ENCODE peak calls at places on chromosomes 12 and 14, in eight cellular contexts. L is epithelial cell of prostate; U is GM20000; W is nephron progenitor cell; O is AG04450; Y is tibial artery; G is central memory CD8-positive, alpha-beta T cell; J is tibial nerve. R is an unnamed sample.

GRCh38 chr14:70934084-70934483 is 26.8 kb downstream of the PCNX1 start:
- DNase-seq in L (no peak), U (no peak), W (no peak), O (no peak), Y (no peak), G (no peak), J (no peak), R (no peak)

GRCh38 chr12:96811083-96811482 is 96.0 kb upstream of the NEDD1 start:
- DNase-seq in L (peak; percentile 95), U (no peak), W (no peak), O (peak; percentile 51), Y (no peak), G (no peak), J (no peak), R (no peak)

GRCh38 chr12:98743362-98743953 is 98.4 kb downstream of the APAF1 start:
- DNase-seq in L (no peak), U (peak; percentile 58), W (peak; percentile 56), O (no peak), Y (no peak), G (no peak), J (no peak), R (no peak)

GRCh38 chr14:56351861-56352260 is 227.7 kb upstream of the TMEM260 start:
- DNase-seq in L (peak; percentile 24), U (no peak), W (no peak), O (peak; percentile 61), Y (no peak), G (no peak), J (no peak), R (peak; percentile 23)

GRCh38 chr12:83016226-83016835 is 329.6 kb downstream of the TMTC2 start:
- DNase-seq in L (peak; percentile 59), U (no peak), W (no peak), O (peak; percentile 57), Y (no peak), G (no peak), J (no peak), R (peak; percentile 60)

GRCh38 chr12:62278022-62278421 is 17.8 kb downstream of the USP15 start:
- DNase-seq in L (no peak), U (no peak), W (no peak), O (no peak), Y (no peak), G (no peak), J (no peak), R (no peak)

GRCh38 chr14:55077691-55078151 is 26.3 kb downstream of the MAPK1IP1L start:
- DNase-seq in L (no peak), U (no peak), W (no peak), O (no peak), Y (no peak), G (no peak), J (no peak), R (no peak)

GRCh38 chr12:113103756-113104450 is 31.7 kb downstream of the RASAL1 start:
- DNase-seq in L (no peak), U (peak; percentile 67), W (peak; percentile 53), O (no peak), Y (no peak), G (peak; percentile 33), J (no peak), R (no peak)

GRCh38 chr12:92624236-92624635 is 78.6 kb upstream of the PLEKHG7 start:
- DNase-seq in L (no peak), U (no peak), W (no peak), O (no peak), Y (no peak), G (no peak), J (no peak), R (no peak)

GRCh38 chr12:3135522-3136461 is 58.6 kb downstream of the TSPAN9 start:
- DNase-seq in L (no peak), U (peak; percentile 85), W (peak; percentile 57), O (peak; percentile 66), Y (peak; percentile 40), G (no peak), J (no peak), R (peak; percentile 42)

GRCh38 chr12:56571131-56571530 is 49.5 kb downstream of the RBMS2 start:
- DNase-seq in L (no peak), U (no peak), W (no peak), O (no peak), Y (no peak), G (no peak), J (no peak), R (no peak)

GRCh38 chr12:100266802-100267602 is at the start of the genes DEPDC4 and SCYL2:
- DNase-seq in L (peak; percentile 92), U (peak; percentile 94), W (peak; percentile 98), O (peak; percentile 97), Y (peak; percentile 96), G (peak; percentile 96), J (peak; percentile 93), R (peak; percentile 98)

GRCh38 chr12:56947633-56948535 is 9.5 kb downstream of the RDH16 start:
- DNase-seq in L (no peak), U (no peak), W (no peak), O (no peak), Y (no peak), G (no peak), J (no peak), R (no peak)

GRCh38 chr14:70954068-70954467 is 46.8 kb downstream of the PCNX1 start:
- DNase-seq in L (no peak), U (no peak), W (no peak), O (no peak), Y (no peak), G (no peak), J (no peak), R (no peak)

GRCh38 chr14:93114713-93115068 is 1.0 kb downstream of the ITPK1 start:
- DNase-seq in L (no peak), U (no peak), W (peak; percentile 35), O (no peak), Y (no peak), G (peak; percentile 14), J (no peak), R (no peak)

GRCh38 chr12:6852651-6853354 is 853 bp downstream of the USP5 start:
- DNase-seq in L (peak; percentile 62), U (no peak), W (peak; percentile 31), O (no peak), Y (peak; percentile 67), G (no peak), J (no peak), R (no peak)

GRCh38 chr14:92421756-92422155 is 91.8 kb upstream of the RIN3 start:
- DNase-seq in L (no peak), U (no peak), W (no peak), O (no peak), Y (no peak), G (no peak), J (no peak), R (no peak)

GRCh38 chr12:79020106-79020505 is 155.5 kb downstream of the SYT1 start:
- DNase-seq in L (peak; percentile 3), U (no peak), W (no peak), O (no peak), Y (no peak), G (no peak), J (no peak), R (no peak)

GRCh38 chr12:107411792-107412535 is 273.6 kb upstream of the PWP1 start:
- DNase-seq in L (peak; percentile 39), U (no peak), W (no peak), O (peak; percentile 63), Y (no peak), G (no peak), J (no peak), R (no peak)

GRCh38 chr12:47785036-47785886 is 12.2 kb downstream of the SLC48A1 start:
- DNase-seq in L (no peak), U (no peak), W (no peak), O (no peak), Y (no peak), G (no peak), J (no peak), R (no peak)

GRCh38 chr14:97655169-97655948 is 858.2 kb downstream of the VRK1 start:
- DNase-seq in L (no peak), U (no peak), W (no peak), O (no peak), Y (no peak), G (no peak), J (no peak), R (no peak)

GRCh38 chr12:48004039-48004940 is at the start of gene COL2A1:
- DNase-seq in L (no peak), U (peak; percentile 52), W (peak; percentile 88), O (no peak), Y (no peak), G (no peak), J (no peak), R (no peak)

GRCh38 chr14:45222485-45223262 is 30.3 kb downstream of the MIS18BP1 start:
- DNase-seq in L (no peak), U (peak; percentile 21), W (no peak), O (no peak), Y (no peak), G (no peak), J (no peak), R (no peak)

GRCh38 chr12:113056631-113057488 is at the start of gene DTX1:
- DNase-seq in L (no peak), U (peak; percentile 63), W (peak; percentile 51), O (no peak), Y (no peak), G (no peak), J (no peak), R (no peak)

R was measured in amniotic stem cell.